ENCODE peak calls at places on chromosomes 2 and 18, in four cellular contexts. D is AG09309; U is CD8-positive, alpha-beta T cell; B is HCT116. P is an unnamed sample.

GRCh38 chr2:100767224-100767653 is 52.7 kb upstream of the NPAS2 start:
- DNase-seq in D (peak), U (no peak), B (peak), P (peak)

GRCh38 chr2:1051075-1051474 is 100.4 kb downstream of the SNTG2 start:
- DNase-seq in D (no peak), U (no peak), B (peak), P (peak)

GRCh38 chr2:23903034-23903433 is 23.9 kb downstream of the ATAD2B start:
- DNase-seq in D (no peak), U (no peak), B (no peak), P (no peak)

GRCh38 chr2:163735692-163736432 is at the start of gene FIGN:
- DNase-seq in D (peak), U (no peak), B (no peak), P (peak)

GRCh38 chr18:11909081-11909410 is 929 bp upstream of the MPPE1 start:
- DNase-seq in D (no peak), U (no peak), B (no peak), P (peak)

GRCh38 chr18:54612237-54612636 is 21.2 kb downstream of the DYNAP start:
- DNase-seq in D (no peak), U (no peak), B (no peak), P (no peak)

GRCh38 chr2:63983986-63984605 is 35.1 kb downstream of the VPS54 start:
- DNase-seq in D (no peak), U (no peak), B (no peak), P (no peak)

GRCh38 chr18:26655614-26656400 is 107.5 kb upstream of the KCTD1 start:
- DNase-seq in D (no peak), U (no peak), B (no peak), P (peak)

GRCh38 chr2:181462032-181462431 is 4.8 kb downstream of the ITGA4 start:
- DNase-seq in D (no peak), U (no peak), B (no peak), P (no peak)

GRCh38 chr2:232576995-232577394 is 26.5 kb downstream of the EIF4E2 start:
- DNase-seq in D (no peak), U (no peak), B (no peak), P (peak)

GRCh38 chr2:30149513-30149912 is 2.7 kb downstream of the YPEL5 start:
- DNase-seq in D (no peak), U (no peak), B (no peak), P (peak)

GRCh38 chr2:27960237-27960912 is 69.8 kb downstream of the BABAM2 start:
- DNase-seq in D (peak), U (no peak), B (no peak), P (peak)

GRCh38 chr2:10229462-10230099 is 73.1 kb upstream of the HPCAL1 start:
- DNase-seq in D (no peak), U (no peak), B (no peak), P (no peak)

GRCh38 chr2:12534646-12535263 is 182.0 kb upstream of the TRIB2 start:
- DNase-seq in D (peak), U (no peak), B (peak), P (peak)

GRCh38 chr2:60633615-60634014 is 80.2 kb upstream of the BCL11A start:
- DNase-seq in D (no peak), U (no peak), B (no peak), P (no peak)

GRCh38 chr2:166451451-166451850 is 42.6 kb downstream of the SCN7A start:
- DNase-seq in D (no peak), U (no peak), B (no peak), P (no peak)

GRCh38 chr2:232885264-232885961 is 15.3 kb downstream of the SNORC start:
- DNase-seq in D (no peak), U (no peak), B (no peak), P (no peak)

GRCh38 chr18:23994361-23994902 is 20.1 kb upstream of the TTC39C start:
- DNase-seq in D (peak), U (no peak), B (peak), P (peak)

GRCh38 chr2:239140346-239141020 is 260.3 kb downstream of the HDAC4 start:
- DNase-seq in D (no peak), U (no peak), B (no peak), P (no peak)

GRCh38 chr2:17756629-17757028 is 2.7 kb downstream of the GEN1 start:
- DNase-seq in D (no peak), U (no peak), B (no peak), P (peak)

GRCh38 chr2:85161626-85161960 is 28.4 kb downstream of the TCF7L1 start:
- DNase-seq in D (peak), U (no peak), B (no peak), P (no peak)

GRCh38 chr2:149360106-149360505 is 29.7 kb downstream of the LYPD6 start:
- DNase-seq in D (no peak), U (no peak), B (no peak), P (no peak)

GRCh38 chr2:227038550-227039189 is 125.3 kb downstream of the COL4A4 start:
- DNase-seq in D (no peak), U (no peak), B (no peak), P (no peak)

DNA sequence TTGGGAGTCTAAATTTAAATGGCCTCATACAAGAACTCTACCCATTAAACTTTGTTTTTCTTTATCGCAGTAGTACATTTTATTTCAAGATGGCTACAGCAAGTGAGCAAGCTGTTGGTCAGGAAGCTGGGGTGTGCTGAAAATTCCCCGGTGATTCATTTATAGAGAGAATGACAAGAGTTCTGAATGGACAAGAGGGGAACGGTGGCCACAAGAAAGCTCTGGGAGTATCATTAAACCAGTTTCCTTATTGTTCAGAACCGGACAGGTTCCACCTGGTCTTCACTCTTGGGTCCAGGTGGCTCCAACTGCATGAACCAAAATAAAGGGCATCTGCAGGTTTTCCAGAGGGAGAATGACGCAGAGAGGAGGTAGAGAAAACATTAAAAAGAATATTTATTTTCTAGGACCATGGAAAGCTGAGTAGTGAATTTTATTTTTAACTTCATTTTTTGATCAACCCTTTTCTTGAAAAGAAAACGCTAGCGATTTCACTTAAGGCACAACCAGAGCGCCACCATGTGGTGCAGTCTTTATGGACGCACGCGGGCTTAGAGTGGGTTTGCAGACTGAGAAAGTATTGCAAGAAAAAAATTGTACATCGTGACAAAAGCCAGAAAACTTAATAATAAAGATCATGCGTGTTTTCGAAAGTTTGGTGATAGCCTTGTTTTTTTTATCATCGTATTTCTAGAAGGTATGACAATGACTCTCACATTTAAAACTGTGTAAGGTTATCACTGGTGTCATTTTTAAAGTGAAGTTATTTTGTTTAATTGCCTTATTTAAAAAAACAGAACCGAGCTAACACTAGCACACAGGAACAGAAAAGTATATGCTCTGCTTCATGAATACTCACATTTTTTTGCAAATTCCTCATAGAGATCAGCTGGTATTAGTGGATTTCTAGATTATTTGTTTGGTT is 97.9 kb upstream of the NOL4 start:
- DNase-seq in D (no peak), U (no peak), B (peak), P (peak)
- TF ChIP-seq CTCF in D (no peak), U (no peak), B (no peak), P (peak)

GRCh38 chr18:5600376-5601071 is 56.7 kb upstream of the EPB41L3 start:
- DNase-seq in D (no peak), U (no peak), B (no peak), P (peak)
- TF ChIP-seq CTCF in D (peak), U (no peak), B (no peak), P (peak)

GRCh38 chr18:21703241-21703820 is 1.2 kb downstream of the ABHD3 start:
- DNase-seq in D (no peak), U (no peak), B (no peak), P (no peak)
- TF ChIP-seq CTCF in D (no peak), U (no peak), B (no peak), P (no peak)

GRCh38 chr2:75311993-75312392 is 112.7 kb upstream of the TACR1 start:
- DNase-seq in D (no peak), U (no peak), B (peak), P (no peak)
- TF ChIP-seq CTCF in D (no peak), U (no peak), B (no peak), P (no peak)

GRCh38 chr2:105125428-105125827 is 87.6 kb downstream of the MRPS9 start:
- DNase-seq in D (no peak), U (no peak), B (peak), P (no peak)
- TF ChIP-seq CTCF in D (peak), U (no peak), B (no peak), P (no peak)